ENCODE peak calls at places on chromosome 6, in four cellular contexts. A, Q, G and T are unnamed samples.

GRCh38 chr6:6942826-6943225 is 164.9 kb upstream of the RREB1 start:
- DNase-seq in A (no peak), G (no peak), Q (no peak), T (no peak)

GRCh38 chr6:56046576-56046975 is 171.2 kb upstream of the BMP5 start:
- DNase-seq in A (no peak), G (no peak), Q (no peak), T (no peak)

GRCh38 chr6:4055420-4056041 is 23.4 kb downstream of the FAM217A start:
- DNase-seq in G (peak; percentile 25), A (no peak), Q (no peak), T (peak; percentile 5)

GRCh38 chr6:28673800-28674671 is 148.4 kb downstream of the GPX5 start:
- DNase-seq in Q (peak; percentile 48), G (peak; percentile 92), A (no peak), T (peak; percentile 23)

GRCh38 chr6:46954819-46955520 is 33.2 kb upstream of the ADGRF5 start:
- DNase-seq in Q (no peak), A (no peak), G (no peak), T (no peak)

GRCh38 chr6:35014341-35014740 is 125.3 kb downstream of the ANKS1A start:
- DNase-seq in A (no peak), G (no peak), Q (no peak), T (no peak)

GRCh38 chr6:158474961-158475343 is 84.9 kb upstream of the TMEM181 start:
- DNase-seq in A (no peak), G (no peak), Q (no peak), T (no peak)

GRCh38 chr6:35072051-35072697 is 69.0 kb downstream of the TCP11 start:
- DNase-seq in Q (no peak), G (no peak), A (no peak), T (no peak)

GRCh38 chr6:15481892-15482291 is 180.9 kb downstream of the DTNBP1 start:
- DNase-seq in A (no peak), G (no peak), Q (no peak), T (no peak)

GRCh38 chr6:40740518-40740917 is 153.4 kb upstream of the LRFN2 start:
- DNase-seq in A (no peak), Q (no peak), G (no peak), T (no peak)

GRCh38 chr6:73062121-73062520 is 163.2 kb downstream of the KHDC1L start:
- DNase-seq in A (no peak), Q (no peak), G (no peak), T (no peak)

GRCh38 chr6:90157441-90157840 is 139.2 kb downstream of the BACH2 start:
- DNase-seq in A (no peak), G (peak; percentile 59), Q (no peak), T (no peak)

GRCh38 chr6:33719326-33719987 is 8.0 kb upstream of the UQCC2 start:
- DNase-seq in A (no peak), Q (no peak), G (no peak), T (no peak)

GRCh38 chr6:45472383-45472782 is 94.6 kb upstream of the SUPT3H start:
- DNase-seq in A (no peak), G (no peak), Q (no peak), T (no peak)

GRCh38 chr6:27765028-27765427 is 147.2 kb downstream of the OR2B2 start:
- DNase-seq in Q (no peak), G (no peak), A (no peak), T (no peak)

GRCh38 chr6:46581459-46582177 is 71.0 kb downstream of the CYP39A1 start:
- DNase-seq in Q (no peak), G (no peak), A (no peak), T (no peak)

GRCh38 chr6:2999621-3000455 is at the start of gene NQO2:
- DNase-seq in Q (peak; percentile 90), A (peak; percentile 89), G (peak; percentile 92), T (peak; percentile 66)

GRCh38 chr6:106477158-106477557 is 116.6 kb downstream of the CRYBG1 start:
- DNase-seq in G (no peak), Q (no peak), A (no peak), T (no peak)

GRCh38 chr6:37588745-37589139 is 89.0 kb upstream of the CCDC167 start:
- DNase-seq in G (no peak), Q (no peak), A (no peak), T (no peak)

GRCh38 chr6:33205172-33206026 is 944 bp downstream of the HSD17B8 start:
- DNase-seq in G (peak; percentile 35), A (peak; percentile 84), Q (peak; percentile 27), T (no peak)